ENCODE peak calls at places on chromosomes 6 and 20, in four cellular contexts. One of them, this sample, is unnamed.

GRCh38 chr20:5511930-5512329 is 195.2 kb upstream of the PROKR2 start:
- DNase-seq in WTC11: no peak
- DNase-seq in A549: no peak
- DNase-seq in K562: no peak
- DNase-seq in this sample: no peak

GRCh38 chr20:47655635-47656034 is 129.6 kb downstream of the SULF2 start:
- DNase-seq in WTC11: no peak
- DNase-seq in A549: no peak
- DNase-seq in K562: no peak
- DNase-seq in this sample: no peak

GRCh38 chr6:85484941-85485340 is 35.1 kb downstream of the NT5E start:
- DNase-seq in WTC11: no peak
- DNase-seq in A549: no peak
- DNase-seq in K562: no peak
- DNase-seq in this sample: no peak

GRCh38 chr6:89789980-89790379 is 29.6 kb downstream of the MDN1 start:
- DNase-seq in WTC11: no peak
- DNase-seq in A549: no peak
- DNase-seq in K562: no peak
- DNase-seq in this sample: no peak

GRCh38 chr6:47698342-47698787 is at the start of gene ADGRF4:
- DNase-seq in WTC11: no peak
- DNase-seq in A549: peak; percentile 82
- DNase-seq in K562: no peak
- DNase-seq in this sample: no peak

GRCh38 chr6:108876929-108877775 is 28.9 kb downstream of the ARMC2 start:
- DNase-seq in WTC11: no peak
- DNase-seq in A549: no peak
- DNase-seq in K562: no peak
- DNase-seq in this sample: no peak

GRCh38 chr6:100366419-100366818 is 98.3 kb downstream of the SIM1 start:
- DNase-seq in WTC11: no peak
- DNase-seq in A549: peak; percentile 27
- DNase-seq in K562: no peak
- DNase-seq in this sample: no peak

GRCh38 chr6:42532038-42532669 is 31.7 kb upstream of the UBR2 start:
- DNase-seq in WTC11: no peak
- DNase-seq in A549: peak; percentile 77
- DNase-seq in K562: peak; percentile 68
- DNase-seq in this sample: peak; percentile 64

GRCh38 chr20:5829241-5829809 is 79.1 kb downstream of the SHLD1 start:
- DNase-seq in WTC11: no peak
- DNase-seq in A549: no peak
- DNase-seq in K562: no peak
- DNase-seq in this sample: no peak

GRCh38 chr6:27541212-27541931 is 68.5 kb upstream of the ZNF184 start:
- DNase-seq in WTC11: peak; percentile 84
- DNase-seq in A549: peak; percentile 85
- DNase-seq in K562: peak; percentile 65
- DNase-seq in this sample: peak; percentile 56

GRCh38 chr6:95802978-95803377 is 212.8 kb upstream of the FUT9 start:
- DNase-seq in WTC11: no peak
- DNase-seq in A549: no peak
- DNase-seq in K562: no peak
- DNase-seq in this sample: no peak

GRCh38 chr6:33744895-33745546 is 1.7 kb downstream of the IP6K3 start:
- DNase-seq in WTC11: no peak
- DNase-seq in A549: no peak
- DNase-seq in K562: no peak
- DNase-seq in this sample: no peak

GRCh38 chr6:33746036-33746600 is 587 bp downstream of the IP6K3 start:
- DNase-seq in WTC11: no peak
- DNase-seq in A549: no peak
- DNase-seq in K562: no peak
- DNase-seq in this sample: no peak

GRCh38 chr6:33746651-33747100 is at the start of gene IP6K3:
- DNase-seq in WTC11: no peak
- DNase-seq in A549: no peak
- DNase-seq in K562: no peak
- DNase-seq in this sample: no peak

GRCh38 chr6:33744001-33744848 is 2.5 kb downstream of the IP6K3 start:
- DNase-seq in WTC11: peak; percentile 84
- DNase-seq in A549: peak; percentile 59
- DNase-seq in K562: peak; percentile 86
- DNase-seq in this sample: peak; percentile 78

DNA sequence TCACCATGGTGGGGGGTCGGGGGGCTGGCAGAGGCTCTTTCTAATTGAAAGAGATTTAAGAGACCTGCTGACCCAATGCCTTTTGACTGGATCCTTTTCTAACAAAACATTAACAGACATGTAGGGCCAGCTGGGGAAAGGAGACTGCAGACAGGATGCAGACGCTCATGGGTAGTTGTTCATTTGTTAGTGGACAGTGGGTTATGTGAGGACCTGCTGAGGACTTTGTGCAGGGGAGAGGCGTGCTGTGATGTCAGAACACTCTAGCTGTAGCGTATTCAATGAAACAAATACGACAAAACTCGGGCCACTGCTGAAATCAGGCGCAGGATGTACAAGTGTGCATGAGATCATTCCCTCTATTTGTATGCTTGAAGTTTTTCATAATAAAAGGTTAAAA is 1.1 kb downstream of the IP6K3 start:
- DNase-seq in WTC11: no peak
- DNase-seq in A549: no peak
- DNase-seq in K562: no peak
- DNase-seq in this sample: peak; percentile 45
- TF ChIP-seq NR3C1 in WTC11: no peak
- TF ChIP-seq NR3C1 in A549: no peak
- TF ChIP-seq NR3C1 in K562: no peak
- TF ChIP-seq NR3C1 in this sample: no peak

GRCh38 chr20:29408034-29408695 is 1849.3 kb upstream of the DEFB115 start:
- DNase-seq in WTC11: no peak
- DNase-seq in A549: no peak
- DNase-seq in K562: no peak
- DNase-seq in this sample: no peak
- TF ChIP-seq NR3C1 in WTC11: no peak
- TF ChIP-seq NR3C1 in A549: no peak
- TF ChIP-seq NR3C1 in K562: no peak
- TF ChIP-seq NR3C1 in this sample: no peak

GRCh38 chr20:32007787-32008616 is 2.2 kb upstream of the CCM2L start:
- DNase-seq in WTC11: peak; percentile 50
- DNase-seq in A549: no peak
- DNase-seq in K562: no peak
- DNase-seq in this sample: no peak

GRCh38 chr20:32003325-32003724 is 6.9 kb upstream of the CCM2L start:
- DNase-seq in WTC11: no peak
- DNase-seq in A549: no peak
- DNase-seq in K562: peak; percentile 30
- DNase-seq in this sample: no peak

GRCh38 chr20:32006841-32007786 is 3.1 kb upstream of the CCM2L start:
- DNase-seq in WTC11: no peak
- DNase-seq in A549: no peak
- DNase-seq in K562: no peak
- DNase-seq in this sample: peak; percentile 27

GRCh38 chr20:32006053-32006452 is 4.2 kb upstream of the CCM2L start:
- DNase-seq in WTC11: no peak
- DNase-seq in A549: no peak
- DNase-seq in K562: no peak
- DNase-seq in this sample: no peak

GRCh38 chr20:32004963-32005362 is 5.3 kb upstream of the CCM2L start:
- DNase-seq in WTC11: no peak
- DNase-seq in A549: peak; percentile 35
- DNase-seq in K562: peak; percentile 26
- DNase-seq in this sample: no peak
- TF ChIP-seq NR3C1 in WTC11: no peak
- TF ChIP-seq NR3C1 in A549: no peak
- TF ChIP-seq NR3C1 in K562: no peak
- TF ChIP-seq NR3C1 in this sample: no peak

DNA sequence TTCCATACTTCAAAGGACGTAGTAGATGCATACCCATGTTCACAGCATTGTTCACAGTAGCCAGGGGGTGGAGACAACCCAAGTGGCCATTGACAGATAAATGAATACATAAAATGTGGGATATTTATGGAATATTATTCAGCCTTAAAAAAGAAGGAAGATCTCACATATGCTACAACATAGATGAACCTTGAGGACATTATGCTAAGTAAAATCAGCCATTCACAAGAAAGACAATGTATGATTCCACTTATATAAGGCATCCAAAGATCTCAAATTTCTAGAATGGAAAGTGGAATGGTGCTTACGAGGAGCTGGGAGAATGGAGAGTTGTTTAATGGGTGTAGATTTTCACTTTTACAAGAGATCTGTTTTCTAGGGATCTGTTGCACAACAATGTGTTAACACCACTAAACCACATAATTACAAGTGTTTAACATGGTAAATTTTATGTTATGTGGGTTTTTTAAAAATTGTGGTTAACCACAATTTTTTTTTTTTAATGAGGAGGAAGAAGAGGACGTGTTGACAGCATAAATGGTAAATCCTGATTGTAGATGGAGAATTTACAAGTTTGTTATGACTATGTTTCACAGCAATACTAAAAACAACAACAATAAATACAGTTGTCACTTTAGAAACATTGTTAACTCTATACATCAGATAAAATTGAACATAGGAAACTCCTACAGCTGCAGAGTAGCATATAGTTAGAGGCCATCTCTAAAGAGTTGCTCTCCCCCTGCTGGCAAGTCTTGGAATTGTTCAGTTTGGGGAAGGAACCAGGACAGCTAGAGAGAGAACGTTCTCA is 41.6 kb downstream of the CCN2 start:
- DNase-seq in WTC11: peak; percentile 83
- DNase-seq in A549: peak; percentile 63
- DNase-seq in K562: peak; percentile 52
- DNase-seq in this sample: peak; percentile 79
- TF ChIP-seq NR3C1 in WTC11: no peak
- TF ChIP-seq NR3C1 in A549: no peak
- TF ChIP-seq NR3C1 in K562: no peak
- TF ChIP-seq NR3C1 in this sample: no peak

DNA sequence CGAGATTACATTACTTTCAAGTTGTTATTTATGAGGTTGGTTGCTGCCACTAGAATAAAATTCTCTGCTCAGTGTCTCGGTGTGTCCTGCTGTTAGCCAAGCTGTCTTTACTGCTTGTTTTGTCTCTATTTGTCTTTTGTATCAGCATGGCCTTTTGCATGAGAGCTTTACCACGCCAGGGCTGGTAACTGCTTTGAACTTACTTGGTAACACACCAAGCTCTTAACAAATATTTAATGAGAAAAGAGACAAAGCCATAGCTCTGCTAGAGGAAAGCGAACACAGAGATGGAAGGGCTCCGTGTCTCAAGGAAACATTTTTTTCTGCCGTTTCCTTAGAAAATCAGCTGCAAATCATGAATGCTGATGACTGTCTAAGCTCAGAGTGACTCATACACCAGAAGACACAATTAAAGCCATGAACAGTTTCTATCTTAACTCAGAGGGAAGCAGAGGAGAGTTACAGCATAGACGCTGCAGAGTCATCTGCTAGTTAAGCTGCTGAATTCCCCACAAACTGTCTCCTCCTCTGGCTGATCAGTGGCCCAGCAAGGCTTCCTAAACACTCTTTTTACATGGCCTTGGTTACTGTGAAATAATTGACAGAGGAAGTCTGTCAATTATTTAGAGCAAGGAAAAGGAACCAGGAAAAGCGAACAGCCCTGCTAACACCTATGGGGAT is 44.8 kb downstream of the AGPAT4 start:
- DNase-seq in WTC11: no peak
- DNase-seq in A549: no peak
- DNase-seq in K562: peak; percentile 76
- DNase-seq in this sample: no peak
- TF ChIP-seq NR3C1 in WTC11: no peak
- TF ChIP-seq NR3C1 in A549: no peak
- TF ChIP-seq NR3C1 in K562: no peak
- TF ChIP-seq NR3C1 in this sample: no peak

GRCh38 chr6:1790684-1791083 is 181.0 kb downstream of the FOXC1 start:
- DNase-seq in WTC11: no peak
- DNase-seq in A549: no peak
- DNase-seq in K562: no peak
- DNase-seq in this sample: no peak
- TF ChIP-seq NR3C1 in WTC11: no peak
- TF ChIP-seq NR3C1 in A549: no peak
- TF ChIP-seq NR3C1 in K562: no peak
- TF ChIP-seq NR3C1 in this sample: no peak

DNA sequence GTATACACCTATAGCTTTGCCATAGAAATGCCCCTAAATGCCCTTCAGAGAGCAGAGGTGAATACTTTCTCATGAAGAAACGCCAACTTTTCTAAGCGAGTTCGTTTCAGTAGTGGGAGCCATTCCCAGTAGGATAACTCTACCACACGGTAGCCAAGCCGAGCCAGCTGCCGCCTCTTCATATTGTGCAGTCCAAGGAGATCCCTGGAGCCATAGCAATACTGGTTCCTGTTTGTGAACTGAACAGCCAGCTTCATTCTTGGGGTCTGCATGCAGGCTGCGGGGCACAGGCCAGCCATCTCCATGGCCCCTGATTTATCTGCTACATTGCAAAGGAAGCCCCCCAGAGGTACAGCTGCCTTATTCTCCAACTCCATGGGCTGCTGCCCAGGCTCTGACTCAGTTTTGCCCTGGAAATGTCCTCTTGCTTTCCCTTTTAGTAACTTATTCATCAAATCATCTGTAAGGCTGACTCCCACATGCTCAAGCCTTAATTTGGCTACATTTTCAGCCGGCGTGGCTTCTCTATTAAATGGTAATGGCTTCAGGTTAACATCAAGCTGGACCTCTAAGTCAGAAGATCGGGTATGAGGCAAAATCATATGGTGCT is 12.8 kb downstream of the FASTKD5 start:
- DNase-seq in WTC11: no peak
- DNase-seq in A549: no peak
- DNase-seq in K562: no peak
- DNase-seq in this sample: no peak
- TF ChIP-seq NR3C1 in WTC11: no peak
- TF ChIP-seq NR3C1 in A549: no peak
- TF ChIP-seq NR3C1 in K562: no peak
- TF ChIP-seq NR3C1 in this sample: no peak

GRCh38 chr20:16514145-16514544 is 59.1 kb downstream of the KIF16B start:
- DNase-seq in WTC11: no peak
- DNase-seq in A549: no peak
- DNase-seq in K562: no peak
- DNase-seq in this sample: no peak

GRCh38 chr20:16520154-16520553 is 53.1 kb downstream of the KIF16B start:
- DNase-seq in WTC11: no peak
- DNase-seq in A549: no peak
- DNase-seq in K562: no peak
- DNase-seq in this sample: no peak

GRCh38 chr20:16518784-16519084 is 54.5 kb downstream of the KIF16B start:
- DNase-seq in WTC11: no peak
- DNase-seq in A549: no peak
- DNase-seq in K562: no peak
- DNase-seq in this sample: no peak

GRCh38 chr20:16518068-16518783 is 55.0 kb downstream of the KIF16B start:
- DNase-seq in WTC11: peak; percentile 52
- DNase-seq in A549: peak; percentile 69
- DNase-seq in K562: peak; percentile 47
- DNase-seq in this sample: peak; percentile 60
- TF ChIP-seq NR3C1 in WTC11: no peak
- TF ChIP-seq NR3C1 in A549: no peak
- TF ChIP-seq NR3C1 in K562: no peak
- TF ChIP-seq NR3C1 in this sample: no peak

This sample was measured in HepG2.